ENCODE peak calls at places on chromosomes 12 and 14, in four cellular contexts. One of them, this sample, is unnamed.

GRCh38 chr12:10395390-10395998 is 5.7 kb upstream of the KLRK1 start:
- DNase-seq in WTC11: peak; percentile 25
- DNase-seq in HepG2: peak; percentile 85
- DNase-seq in GM12878: peak; percentile 60
- DNase-seq in this sample: no peak

GRCh38 chr12:4106617-4107016 is 166.9 kb upstream of the CCND2 start:
- DNase-seq in GM12878: no peak
- DNase-seq in WTC11: no peak
- DNase-seq in HepG2: no peak
- DNase-seq in this sample: no peak

GRCh38 chr12:122135437-122136031 is 38.5 kb downstream of the IL31 start:
- DNase-seq in HepG2: no peak
- DNase-seq in WTC11: no peak
- DNase-seq in GM12878: no peak
- DNase-seq in this sample: no peak

GRCh38 chr14:67680121-67680602 is 5.7 kb upstream of the VTI1B start:
- DNase-seq in WTC11: no peak
- DNase-seq in HepG2: no peak
- DNase-seq in GM12878: peak; percentile 90
- DNase-seq in this sample: peak; percentile 74

GRCh38 chr12:92942905-92943304 is 13.8 kb upstream of the EEA1 start:
- DNase-seq in HepG2: no peak
- DNase-seq in WTC11: no peak
- DNase-seq in GM12878: no peak
- DNase-seq in this sample: no peak

GRCh38 chr12:40581889-40582288 is 110.3 kb upstream of the CNTN1 start:
- DNase-seq in GM12878: no peak
- DNase-seq in HepG2: no peak
- DNase-seq in WTC11: no peak
- DNase-seq in this sample: no peak

GRCh38 chr12:60263146-60263545 is 667.3 kb downstream of the SLC16A7 start:
- DNase-seq in GM12878: no peak
- DNase-seq in HepG2: no peak
- DNase-seq in WTC11: no peak
- DNase-seq in this sample: no peak

GRCh38 chr14:50085570-50086315 is 30.6 kb downstream of the VCPKMT start:
- DNase-seq in GM12878: peak; percentile 95
- DNase-seq in HepG2: no peak
- DNase-seq in WTC11: no peak
- DNase-seq in this sample: no peak

GRCh38 chr14:97381309-97381708 is 584.1 kb downstream of the VRK1 start:
- DNase-seq in GM12878: no peak
- DNase-seq in WTC11: no peak
- DNase-seq in HepG2: no peak
- DNase-seq in this sample: no peak

GRCh38 chr12:12423367-12423766 is 66.5 kb downstream of the BORCS5 start:
- DNase-seq in HepG2: no peak
- DNase-seq in GM12878: no peak
- DNase-seq in WTC11: no peak
- DNase-seq in this sample: no peak

GRCh38 chr14:88430976-88431375 is 45.5 kb downstream of the SPATA7 start:
- DNase-seq in WTC11: no peak
- DNase-seq in GM12878: no peak
- DNase-seq in HepG2: no peak
- DNase-seq in this sample: no peak

GRCh38 chr14:94542111-94542810 is 19.0 kb upstream of the SERPINA4 start:
- DNase-seq in HepG2: peak; percentile 80
- DNase-seq in WTC11: no peak
- DNase-seq in GM12878: no peak
- DNase-seq in this sample: no peak

GRCh38 chr12:122830517-122831214 is 4.6 kb upstream of the HIP1R start:
- DNase-seq in HepG2: no peak
- DNase-seq in WTC11: no peak
- DNase-seq in GM12878: no peak
- DNase-seq in this sample: peak; percentile 69

GRCh38 chr12:91988571-91988970 is 157.1 kb downstream of the BTG1 start:
- DNase-seq in HepG2: no peak
- DNase-seq in WTC11: no peak
- DNase-seq in GM12878: no peak
- DNase-seq in this sample: peak; percentile 15

GRCh38 chr12:113960030-113960429 is 6.1 kb downstream of the RBM19 start:
- DNase-seq in WTC11: no peak
- DNase-seq in HepG2: no peak
- DNase-seq in GM12878: no peak
- DNase-seq in this sample: no peak

GRCh38 chr12:321606-322326 is 59.1 kb upstream of the SLC6A13 start:
- DNase-seq in HepG2: peak; percentile 30
- DNase-seq in GM12878: no peak
- DNase-seq in WTC11: no peak
- DNase-seq in this sample: no peak

GRCh38 chr14:96146131-96146771 is 58.4 kb upstream of the BDKRB2 start:
- DNase-seq in WTC11: no peak
- DNase-seq in HepG2: no peak
- DNase-seq in GM12878: no peak
- DNase-seq in this sample: no peak

GRCh38 chr12:10967409-10967808 is 19.3 kb downstream of the TAS2R50 start:
- DNase-seq in WTC11: no peak
- DNase-seq in HepG2: no peak
- DNase-seq in GM12878: no peak
- DNase-seq in this sample: no peak

GRCh38 chr14:20614038-20614840 is 23.1 kb upstream of the RNASE12 start:
- DNase-seq in WTC11: peak; percentile 52
- DNase-seq in GM12878: no peak
- DNase-seq in HepG2: no peak
- DNase-seq in this sample: no peak

GRCh38 chr14:35632276-35633071 is 98.5 kb downstream of the INSM2 start:
- DNase-seq in GM12878: no peak
- DNase-seq in HepG2: no peak
- DNase-seq in WTC11: no peak
- DNase-seq in this sample: no peak

GRCh38 chr12:45637706-45638105 is 91.8 kb upstream of the ARID2 start:
- DNase-seq in WTC11: no peak
- DNase-seq in GM12878: no peak
- DNase-seq in HepG2: no peak
- DNase-seq in this sample: no peak

GRCh38 chr12:91958816-91959215 is 186.8 kb downstream of the BTG1 start:
- DNase-seq in HepG2: no peak
- DNase-seq in WTC11: no peak
- DNase-seq in GM12878: no peak
- DNase-seq in this sample: no peak

GRCh38 chr12:122158700-122159285 is 15.2 kb downstream of the IL31 start:
- DNase-seq in WTC11: no peak
- DNase-seq in HepG2: no peak
- DNase-seq in GM12878: no peak
- DNase-seq in this sample: no peak

GRCh38 chr12:131473261-131473660 is 237.6 kb upstream of the SFSWAP start:
- DNase-seq in WTC11: no peak
- DNase-seq in HepG2: no peak
- DNase-seq in GM12878: no peak
- DNase-seq in this sample: no peak

GRCh38 chr14:87617079-87617478 is 375.9 kb downstream of the GALC start:
- DNase-seq in HepG2: no peak
- DNase-seq in GM12878: no peak
- DNase-seq in WTC11: no peak
- DNase-seq in this sample: no peak

GRCh38 chr12:79765157-79765556 is 74.4 kb upstream of the PAWR start:
- DNase-seq in WTC11: no peak
- DNase-seq in GM12878: no peak
- DNase-seq in HepG2: no peak
- DNase-seq in this sample: peak; percentile 6

GRCh38 chr12:4446335-4446734 is 720 bp upstream of the FGF6 start:
- DNase-seq in GM12878: no peak
- DNase-seq in WTC11: no peak
- DNase-seq in HepG2: no peak
- DNase-seq in this sample: no peak

GRCh38 chr12:87430444-87430843 is 598.8 kb downstream of the C12orf50 start:
- DNase-seq in WTC11: no peak
- DNase-seq in HepG2: no peak
- DNase-seq in GM12878: no peak
- DNase-seq in this sample: no peak

GRCh38 chr12:93804392-93805179 is 127.4 kb downstream of the CRADD start:
- DNase-seq in WTC11: no peak
- DNase-seq in HepG2: no peak
- DNase-seq in GM12878: no peak
- DNase-seq in this sample: no peak

GRCh38 chr14:97250925-97251324 is 453.7 kb downstream of the VRK1 start:
- DNase-seq in HepG2: no peak
- DNase-seq in WTC11: no peak
- DNase-seq in GM12878: no peak
- DNase-seq in this sample: no peak

GRCh38 chr12:76183459-76184186 is 99.1 kb upstream of the NAP1L1 start:
- DNase-seq in GM12878: peak; percentile 81
- DNase-seq in WTC11: no peak
- DNase-seq in HepG2: peak; percentile 10
- DNase-seq in this sample: peak; percentile 16

GRCh38 chr14:90649096-90649495 is 167.1 kb downstream of the TTC7B start:
- DNase-seq in HepG2: no peak
- DNase-seq in WTC11: no peak
- DNase-seq in GM12878: no peak
- DNase-seq in this sample: no peak

GRCh38 chr14:58296731-58297130 is 1.6 kb upstream of the ARID4A start:
- DNase-seq in GM12878: no peak
- DNase-seq in HepG2: no peak
- DNase-seq in WTC11: no peak
- DNase-seq in this sample: no peak

DNA sequence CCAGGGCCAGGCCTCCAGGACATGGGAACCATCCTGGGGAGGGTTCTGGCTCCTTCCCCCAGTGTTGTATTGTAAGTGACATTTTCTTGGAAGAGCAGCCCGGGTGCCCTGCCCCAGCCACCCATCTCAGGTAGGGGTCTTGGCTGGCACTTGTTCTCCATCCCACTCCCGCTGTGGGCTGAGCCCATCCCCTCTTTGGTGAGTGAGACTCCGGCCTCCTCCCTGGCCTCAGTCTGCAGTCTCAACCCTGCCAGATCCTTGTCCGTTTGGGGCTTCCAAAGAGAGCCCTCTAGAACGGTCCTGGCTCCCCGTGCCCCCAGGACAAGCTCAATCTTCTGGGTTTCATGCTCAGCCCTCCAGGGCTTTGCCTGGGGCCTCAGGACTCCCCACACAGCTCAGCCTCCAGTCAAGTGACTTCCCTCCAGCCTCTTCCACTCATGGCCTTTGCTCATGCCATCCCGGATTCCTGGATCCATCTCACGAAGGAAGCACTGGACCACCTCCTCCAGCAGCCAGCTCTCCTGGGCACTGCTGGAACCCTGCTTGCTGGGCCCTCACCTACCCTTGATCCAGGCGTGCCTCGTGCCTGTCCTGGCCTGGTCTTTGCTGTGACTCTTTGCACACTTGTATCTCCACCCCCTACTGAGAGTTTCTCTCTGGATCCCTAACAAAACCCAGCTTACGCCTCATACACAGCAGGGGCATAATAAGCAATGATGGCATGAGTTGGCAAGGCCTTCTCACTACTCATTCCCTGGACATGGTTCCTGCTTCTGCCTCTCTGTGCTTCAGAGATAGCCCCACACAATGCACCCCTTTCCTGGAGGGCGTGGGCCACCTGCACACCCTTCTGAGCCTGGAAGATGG is 297.4 kb upstream of the RTL1 start:
- DNase-seq in WTC11: no peak
- DNase-seq in HepG2: no peak
- DNase-seq in GM12878: no peak
- DNase-seq in this sample: no peak
- TF ChIP-seq TCF7 in WTC11: no peak
- TF ChIP-seq TCF7 in HepG2: no peak
- TF ChIP-seq TCF7 in GM12878: no peak
- TF ChIP-seq TCF7 in this sample: no peak

GRCh38 chr12:101616027-101616494 is 21.3 kb downstream of the MYBPC1 start:
- DNase-seq in WTC11: no peak
- DNase-seq in GM12878: no peak
- DNase-seq in HepG2: peak; percentile 86
- DNase-seq in this sample: no peak
- TF ChIP-seq TCF7 in WTC11: no peak
- TF ChIP-seq TCF7 in GM12878: no peak
- TF ChIP-seq TCF7 in HepG2: peak; percentile 37
- TF ChIP-seq TCF7 in this sample: no peak

GRCh38 chr14:63438065-63438757 is 105.0 kb downstream of the PPP2R5E start:
- DNase-seq in WTC11: no peak
- DNase-seq in HepG2: peak; percentile 9
- DNase-seq in GM12878: no peak
- DNase-seq in this sample: peak; percentile 14
- TF ChIP-seq TCF7 in WTC11: no peak
- TF ChIP-seq TCF7 in HepG2: no peak
- TF ChIP-seq TCF7 in GM12878: no peak
- TF ChIP-seq TCF7 in this sample: no peak

GRCh38 chr14:23883684-23884540 is 69.7 kb upstream of the DHRS4 start:
- DNase-seq in GM12878: no peak
- DNase-seq in WTC11: no peak
- DNase-seq in HepG2: peak; percentile 100
- DNase-seq in this sample: no peak

GRCh38 chr14:23884541-23884904 is 69.0 kb upstream of the DHRS4 start:
- DNase-seq in HepG2: no peak
- DNase-seq in GM12878: no peak
- DNase-seq in WTC11: no peak
- DNase-seq in this sample: no peak

GRCh38 chr14:23882884-23883283 is 70.7 kb upstream of the DHRS4 start:
- DNase-seq in GM12878: no peak
- DNase-seq in HepG2: no peak
- DNase-seq in WTC11: no peak
- DNase-seq in this sample: no peak

GRCh38 chr14:23887536-23887935 is 66.0 kb upstream of the DHRS4 start:
- DNase-seq in WTC11: no peak
- DNase-seq in GM12878: no peak
- DNase-seq in HepG2: no peak
- DNase-seq in this sample: no peak
- TF ChIP-seq TCF7 in WTC11: no peak
- TF ChIP-seq TCF7 in GM12878: no peak
- TF ChIP-seq TCF7 in HepG2: no peak
- TF ChIP-seq TCF7 in this sample: no peak

GRCh38 chr14:104249706-104250105 is 111.3 kb downstream of the KIF26A start:
- DNase-seq in GM12878: no peak
- DNase-seq in HepG2: no peak
- DNase-seq in WTC11: no peak
- DNase-seq in this sample: no peak
- TF ChIP-seq TCF7 in GM12878: no peak
- TF ChIP-seq TCF7 in HepG2: no peak
- TF ChIP-seq TCF7 in WTC11: no peak
- TF ChIP-seq TCF7 in this sample: no peak